ENCODE peak calls at places on chromosome 5, in five cellular contexts. One of them, this sample, is unnamed.

GRCh38 chr5:80569961-80570786 is at the start of gene ANKRD34B:
- DNase-seq in suprapubic skin: no peak
- DNase-seq in tibial nerve: no peak
- DNase-seq in sigmoid colon: no peak
- DNase-seq in H1: peak
- DNase-seq in this sample: no peak

GRCh38 chr5:31194458-31194808 is 947 bp downstream of the CDH6 start:
- DNase-seq in H1: no peak
- DNase-seq in tibial nerve: no peak
- DNase-seq in sigmoid colon: no peak
- DNase-seq in suprapubic skin: no peak
- DNase-seq in this sample: no peak

GRCh38 chr5:128870923-128871322 is 94.4 kb upstream of the SLC27A6 start:
- DNase-seq in H1: no peak
- DNase-seq in suprapubic skin: no peak
- DNase-seq in sigmoid colon: no peak
- DNase-seq in tibial nerve: no peak
- DNase-seq in this sample: no peak

GRCh38 chr5:149857499-149857898 is 87.1 kb downstream of the PDE6A start:
- DNase-seq in suprapubic skin: peak
- DNase-seq in H1: no peak
- DNase-seq in sigmoid colon: peak
- DNase-seq in tibial nerve: peak
- DNase-seq in this sample: no peak

GRCh38 chr5:179267071-179267670 is 78.1 kb downstream of the ADAMTS2 start:
- DNase-seq in sigmoid colon: peak
- DNase-seq in suprapubic skin: peak
- DNase-seq in H1: no peak
- DNase-seq in tibial nerve: no peak
- DNase-seq in this sample: peak

GRCh38 chr5:80168388-80169028 is 87.3 kb downstream of the SERINC5 start:
- DNase-seq in H1: no peak
- DNase-seq in tibial nerve: no peak
- DNase-seq in suprapubic skin: no peak
- DNase-seq in sigmoid colon: no peak
- DNase-seq in this sample: no peak

GRCh38 chr5:1516615-1517601 is 6.9 kb downstream of the LPCAT1 start:
- DNase-seq in sigmoid colon: peak
- DNase-seq in tibial nerve: no peak
- DNase-seq in H1: peak
- DNase-seq in suprapubic skin: peak
- DNase-seq in this sample: peak

GRCh38 chr5:112419050-112419595 is at the start of gene EPB41L4A:
- DNase-seq in suprapubic skin: peak
- DNase-seq in tibial nerve: no peak
- DNase-seq in H1: peak
- DNase-seq in sigmoid colon: no peak
- DNase-seq in this sample: peak

GRCh38 chr5:50963647-50964584 is 297.5 kb downstream of the PARP8 start:
- DNase-seq in sigmoid colon: no peak
- DNase-seq in tibial nerve: no peak
- DNase-seq in suprapubic skin: no peak
- DNase-seq in H1: peak
- DNase-seq in this sample: no peak

GRCh38 chr5:181283347-181283746 is 22.4 kb upstream of the TRIM52 start:
- DNase-seq in H1: no peak
- DNase-seq in suprapubic skin: no peak
- DNase-seq in tibial nerve: no peak
- DNase-seq in sigmoid colon: no peak
- DNase-seq in this sample: no peak

GRCh38 chr5:675876-676698 is 17.1 kb downstream of the TPPP start:
- DNase-seq in suprapubic skin: peak
- DNase-seq in tibial nerve: no peak
- DNase-seq in sigmoid colon: peak
- DNase-seq in H1: peak
- DNase-seq in this sample: no peak

GRCh38 chr5:123916331-123917121 is 404.5 kb downstream of the CSNK1G3 start:
- DNase-seq in sigmoid colon: no peak
- DNase-seq in tibial nerve: no peak
- DNase-seq in H1: no peak
- DNase-seq in suprapubic skin: no peak
- DNase-seq in this sample: no peak

GRCh38 chr5:81391-82021 is 10.5 kb upstream of the PLEKHG4B start:
- DNase-seq in sigmoid colon: no peak
- DNase-seq in tibial nerve: no peak
- DNase-seq in H1: no peak
- DNase-seq in suprapubic skin: no peak
- DNase-seq in this sample: no peak

GRCh38 chr5:5383461-5383860 is 39.0 kb upstream of the ICE1 start:
- DNase-seq in tibial nerve: no peak
- DNase-seq in suprapubic skin: no peak
- DNase-seq in sigmoid colon: no peak
- DNase-seq in H1: no peak
- DNase-seq in this sample: no peak

GRCh38 chr5:38420246-38420645 is 136.2 kb downstream of the LIFR start:
- DNase-seq in suprapubic skin: no peak
- DNase-seq in tibial nerve: no peak
- DNase-seq in sigmoid colon: no peak
- DNase-seq in H1: no peak
- DNase-seq in this sample: no peak

GRCh38 chr5:120538644-120539043 is 74.5 kb downstream of the PRR16 start:
- DNase-seq in sigmoid colon: no peak
- DNase-seq in suprapubic skin: no peak
- DNase-seq in H1: no peak
- DNase-seq in tibial nerve: no peak
- DNase-seq in this sample: no peak

GRCh38 chr5:67561145-67561932 is 364.7 kb upstream of the CD180 start:
- DNase-seq in sigmoid colon: no peak
- DNase-seq in H1: no peak
- DNase-seq in tibial nerve: no peak
- DNase-seq in suprapubic skin: no peak
- DNase-seq in this sample: no peak

GRCh38 chr5:169006878-169007790 is 293.8 kb downstream of the SLIT3 start:
- DNase-seq in tibial nerve: no peak
- DNase-seq in H1: no peak
- DNase-seq in suprapubic skin: no peak
- DNase-seq in sigmoid colon: no peak
- DNase-seq in this sample: no peak

GRCh38 chr5:154274828-154275185 is 84.3 kb downstream of the GALNT10 start:
- DNase-seq in H1: no peak
- DNase-seq in tibial nerve: no peak
- DNase-seq in suprapubic skin: no peak
- DNase-seq in sigmoid colon: no peak
- DNase-seq in this sample: no peak

GRCh38 chr5:156414381-156414780 is 87.4 kb downstream of the SGCD start:
- DNase-seq in H1: no peak
- DNase-seq in suprapubic skin: no peak
- DNase-seq in tibial nerve: no peak
- DNase-seq in sigmoid colon: no peak
- DNase-seq in this sample: no peak

GRCh38 chr5:2686296-2686695 is 65.2 kb downstream of the IRX2 start:
- DNase-seq in tibial nerve: no peak
- DNase-seq in suprapubic skin: no peak
- DNase-seq in sigmoid colon: no peak
- DNase-seq in H1: no peak
- DNase-seq in this sample: no peak

GRCh38 chr5:1882337-1883119 is at the start of gene IRX4:
- DNase-seq in H1: peak
- DNase-seq in sigmoid colon: no peak
- DNase-seq in suprapubic skin: no peak
- DNase-seq in tibial nerve: no peak
- DNase-seq in this sample: no peak

GRCh38 chr5:62167651-62168050 is 138.4 kb upstream of the KIF2A start:
- DNase-seq in H1: no peak
- DNase-seq in tibial nerve: no peak
- DNase-seq in suprapubic skin: no peak
- DNase-seq in sigmoid colon: no peak
- DNase-seq in this sample: no peak

GRCh38 chr5:151227918-151228447 is 4.1 kb upstream of the CCDC69 start:
- DNase-seq in H1: no peak
- DNase-seq in suprapubic skin: no peak
- DNase-seq in tibial nerve: no peak
- DNase-seq in sigmoid colon: no peak
- DNase-seq in this sample: no peak

GRCh38 chr5:138616508-138616907 is 41.3 kb upstream of the HSPA9 start:
- DNase-seq in suprapubic skin: peak
- DNase-seq in sigmoid colon: no peak
- DNase-seq in H1: no peak
- DNase-seq in tibial nerve: no peak
- DNase-seq in this sample: no peak

GRCh38 chr5:138610468-138611294 is 35.5 kb upstream of the HSPA9 start:
- DNase-seq in suprapubic skin: peak
- DNase-seq in tibial nerve: no peak
- DNase-seq in H1: peak
- DNase-seq in sigmoid colon: peak
- DNase-seq in this sample: peak

GRCh38 chr5:138606378-138606777 is 31.2 kb upstream of the HSPA9 start:
- DNase-seq in tibial nerve: no peak
- DNase-seq in sigmoid colon: peak
- DNase-seq in H1: no peak
- DNase-seq in suprapubic skin: peak
- DNase-seq in this sample: no peak

GRCh38 chr5:138615461-138615860 is 40.3 kb upstream of the HSPA9 start:
- DNase-seq in tibial nerve: no peak
- DNase-seq in sigmoid colon: no peak
- DNase-seq in suprapubic skin: peak
- DNase-seq in H1: no peak
- DNase-seq in this sample: no peak

DNA sequence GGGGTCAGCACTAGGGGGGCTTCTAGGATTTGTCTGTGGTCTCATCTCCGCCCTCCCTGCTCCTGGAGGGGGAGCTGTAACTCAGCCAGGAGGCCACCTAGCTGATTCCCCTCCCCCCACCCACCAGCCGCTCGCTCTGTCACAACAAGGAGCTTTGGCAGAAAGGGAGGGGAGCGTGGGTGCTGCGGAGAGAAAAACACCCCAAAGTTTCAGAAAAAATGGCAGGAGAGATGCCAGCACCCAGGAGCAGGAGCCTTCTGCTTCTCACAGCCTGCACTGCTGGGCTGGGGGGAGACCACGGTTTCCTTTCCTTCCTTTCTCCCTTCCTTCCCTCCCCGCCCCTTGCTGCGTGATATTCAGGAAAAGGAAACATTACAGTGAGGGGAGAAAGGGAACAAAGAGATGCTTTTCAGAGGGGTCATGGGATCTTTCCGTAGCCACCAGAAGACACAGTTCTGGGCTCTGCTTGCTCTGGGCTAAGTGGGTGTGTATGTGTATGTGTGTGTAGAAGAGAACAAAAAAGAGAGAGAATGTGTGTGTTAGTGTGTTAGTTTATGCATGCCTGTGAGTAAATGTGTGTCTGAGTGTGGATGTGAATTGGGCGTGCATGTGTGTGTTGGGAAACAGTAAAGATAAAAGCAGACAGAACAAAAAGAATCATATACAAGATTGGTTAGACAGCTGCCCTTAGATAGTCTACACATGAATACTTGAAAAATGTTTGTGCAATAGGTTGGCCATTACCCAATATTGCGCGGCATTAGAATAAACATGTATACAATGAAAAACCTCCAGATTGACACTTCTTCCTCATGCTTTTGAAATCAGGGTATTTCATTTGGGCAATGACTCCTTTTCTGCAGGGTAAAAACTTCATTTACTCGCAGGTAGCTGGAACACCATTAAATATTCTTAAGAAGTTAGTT is 36.4 kb upstream of the HSPA9 start:
- DNase-seq in tibial nerve: no peak
- DNase-seq in H1: peak
- DNase-seq in suprapubic skin: peak
- DNase-seq in sigmoid colon: peak
- DNase-seq in this sample: peak
- TF ChIP-seq EP300 in tibial nerve: no peak
- TF ChIP-seq EP300 in H1: peak
- TF ChIP-seq EP300 in suprapubic skin: no peak
- TF ChIP-seq EP300 in sigmoid colon: no peak
- TF ChIP-seq EP300 in this sample: no peak

DNA sequence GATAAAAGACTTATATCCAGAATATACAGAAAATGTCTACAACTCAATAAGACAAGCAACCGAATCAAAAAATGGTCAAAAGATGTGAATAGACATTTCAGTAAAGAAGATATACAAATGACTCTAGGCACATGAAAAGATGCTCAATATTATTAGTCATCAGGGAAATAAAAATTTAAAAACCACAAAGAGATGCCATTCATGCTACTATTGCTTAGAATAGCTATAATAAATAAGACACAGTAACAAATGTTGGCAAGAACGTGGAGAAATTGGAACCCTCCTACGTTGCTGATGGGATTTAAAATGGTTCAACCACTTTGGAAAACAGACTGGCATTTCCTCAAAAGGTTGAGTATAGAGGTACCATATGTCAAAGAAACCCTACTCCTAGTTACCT is 39.8 kb downstream of the POLK start:
- DNase-seq in tibial nerve: no peak
- DNase-seq in suprapubic skin: no peak
- DNase-seq in H1: no peak
- DNase-seq in sigmoid colon: no peak
- DNase-seq in this sample: no peak
- H3K27ac ChIP-seq in tibial nerve: no peak
- H3K27ac ChIP-seq in suprapubic skin: no peak
- H3K27ac ChIP-seq in H1: no peak
- H3K27ac ChIP-seq in sigmoid colon: no peak
- H3K27ac ChIP-seq in this sample: no peak

DNA sequence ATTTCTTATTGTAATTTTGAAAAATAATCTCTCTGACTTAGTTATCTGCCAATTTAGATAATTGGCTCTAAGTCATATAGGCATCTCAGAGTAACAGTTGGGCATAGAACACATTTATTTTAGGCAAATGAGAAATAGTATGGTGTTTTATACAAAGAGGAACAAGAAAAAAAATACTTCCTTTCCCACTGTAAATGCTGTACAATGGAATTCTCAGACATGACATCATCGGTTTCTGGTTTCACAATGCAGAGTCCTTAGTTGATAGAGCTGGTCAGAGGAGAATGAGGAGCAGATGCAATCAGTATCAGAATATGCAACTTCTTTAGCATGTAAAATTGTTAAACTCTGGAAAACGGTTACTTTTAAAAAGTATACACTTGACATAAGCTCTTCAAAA is 49.4 kb downstream of the PLK2 start:
- DNase-seq in sigmoid colon: no peak
- DNase-seq in suprapubic skin: no peak
- DNase-seq in tibial nerve: peak
- DNase-seq in H1: no peak
- DNase-seq in this sample: no peak
- TF ChIP-seq EP300 in sigmoid colon: no peak
- TF ChIP-seq EP300 in suprapubic skin: no peak
- TF ChIP-seq EP300 in tibial nerve: no peak
- TF ChIP-seq EP300 in H1: no peak
- TF ChIP-seq EP300 in this sample: no peak

DNA sequence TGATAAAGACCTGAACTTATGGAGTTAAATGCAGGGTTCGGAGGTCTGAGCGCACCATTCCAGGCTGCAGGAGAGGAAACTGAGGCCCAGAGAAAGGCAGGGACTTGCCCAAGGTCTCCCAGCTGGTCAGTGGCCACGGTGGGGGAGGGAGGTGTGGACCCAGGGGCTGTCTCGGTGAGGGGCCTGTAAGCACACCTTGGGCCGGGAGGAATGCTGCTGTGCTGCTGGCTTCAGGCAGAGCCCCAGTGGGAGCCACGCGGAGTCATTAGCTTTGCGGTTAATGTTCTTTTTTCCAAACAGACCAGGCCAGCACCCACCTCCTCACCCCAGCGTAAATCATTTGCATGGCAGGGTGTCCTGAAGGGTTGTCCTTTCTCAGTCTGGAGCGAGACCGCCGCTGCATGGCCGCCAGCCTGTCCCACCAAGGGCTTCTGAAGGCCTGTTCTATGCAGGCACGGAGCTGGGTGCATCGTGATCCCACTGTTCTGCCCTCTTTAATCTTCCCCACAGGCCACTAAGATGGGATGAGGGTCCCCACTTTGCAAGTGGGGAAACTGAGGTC is 35.9 kb downstream of the NEURL1B start:
- DNase-seq in H1: no peak
- DNase-seq in tibial nerve: no peak
- DNase-seq in suprapubic skin: no peak
- DNase-seq in sigmoid colon: no peak
- DNase-seq in this sample: peak
- H3K27ac ChIP-seq in H1: no peak
- H3K27ac ChIP-seq in tibial nerve: no peak
- H3K27ac ChIP-seq in suprapubic skin: no peak
- H3K27ac ChIP-seq in sigmoid colon: no peak
- H3K27ac ChIP-seq in this sample: no peak